ENCODE peak calls at places on chromosomes 2 and 18, in seven cellular contexts. V is left kidney; E is NCI-H446; X is thyroid gland; L is activated T-cell treated with anti-CD3 and anti-CD28 coated beads, Interleukin-2, amount 50 U/mL, for 72 hours; N is NCI-H774; I is naive thymus-derived CD8-positive, alpha-beta T cell. M is an unnamed sample.

GRCh38 chr2:95574506-95574905 is 17.3 kb upstream of the TRIM43 start:
- DNase-seq in N (no peak), V (no peak), E (no peak), X (no peak), I (no peak), L (no peak), M (no peak)

GRCh38 chr2:38274286-38275276 is 102.5 kb downstream of the ATL2 start:
- DNase-seq in N (peak), V (peak), E (peak), L (peak), X (peak), I (no peak), M (peak)

GRCh38 chr2:65691816-65692215 is 259.4 kb upstream of the SPRED2 start:
- DNase-seq in N (no peak), L (no peak), E (no peak), I (no peak), X (no peak), V (no peak), M (no peak)

GRCh38 chr2:218294430-218294999 is 2.2 kb upstream of the TMBIM1 start:
- DNase-seq in X (no peak), N (no peak), E (no peak), L (no peak), V (no peak), I (no peak), M (no peak)

GRCh38 chr2:177242136-177242987 is 22.2 kb downstream of the NFE2L2 start:
- DNase-seq in V (peak), N (peak), E (no peak), I (no peak), X (no peak), L (no peak), M (peak)

GRCh38 chr2:78754930-78755329 is 270.6 kb upstream of the REG3G start:
- DNase-seq in X (no peak), L (no peak), N (no peak), E (no peak), I (no peak), V (no peak), M (no peak)

GRCh38 chr18:75211002-75211621 is 515 bp downstream of the TSHZ1 start:
- DNase-seq in L (peak), E (no peak), I (peak), X (peak), V (no peak), N (no peak), M (no peak)

GRCh38 chr2:31440764-31441163 is 26.2 kb upstream of the XDH start:
- DNase-seq in V (no peak), X (no peak), E (no peak), N (no peak), I (no peak), L (no peak), M (peak)

GRCh38 chr2:196959750-196960392 is 33.4 kb upstream of the PGAP1 start:
- DNase-seq in L (no peak), I (no peak), V (peak), N (no peak), E (no peak), X (no peak), M (no peak)

GRCh38 chr2:221808488-221808887 is 236.4 kb upstream of the EPHA4 start:
- DNase-seq in V (no peak), E (no peak), N (no peak), L (no peak), X (no peak), I (no peak), M (no peak)

GRCh38 chr2:217090024-217090473 is 230.2 kb upstream of the TNP1 start:
- DNase-seq in X (no peak), L (peak), V (peak), I (no peak), E (no peak), N (no peak), M (no peak)

GRCh38 chr2:215022418-215022817 is 116.0 kb downstream of the ABCA12 start:
- DNase-seq in X (no peak), V (no peak), L (no peak), E (no peak), I (no peak), N (no peak), M (no peak)

M was measured in HS-27A.